ENCODE peak calls at places on chromosomes 13 and 19, in six cellular contexts. N is HepG2, J is A549, Z is GM12878, A is NB4, V is K562. D is an unnamed sample.

GRCh38 chr19:49161987-49162386 is 4.4 kb downstream of the TRPM4 start:
- DNase-seq in A (no peak), Z (no peak), J (no peak), V (peak; percentile 52), N (no peak), D (peak; percentile 77)

GRCh38 chr19:18418725-18419194 is 438 bp upstream of the SSBP4 start:
- DNase-seq in J (no peak), V (peak; percentile 76), Z (no peak), A (peak; percentile 45), N (no peak), D (no peak)

GRCh38 chr19:20247016-20247683 is 80.1 kb downstream of the ZNF486 start:
- DNase-seq in N (no peak), A (peak; percentile 48), V (no peak), J (no peak), Z (no peak), D (no peak)

GRCh38 chr19:31656507-31656906 is 307.3 kb upstream of the TSHZ3 start:
- DNase-seq in Z (no peak), J (no peak), A (no peak), V (no peak), N (no peak), D (no peak)

GRCh38 chr19:35015576-35016351 is 14.5 kb upstream of the SCN1B start:
- DNase-seq in J (no peak), V (no peak), N (no peak), Z (no peak), A (no peak), D (no peak)

GRCh38 chr13:113770441-113770840 is 11.4 kb downstream of the TMEM255B start:
- DNase-seq in Z (no peak), V (no peak), A (no peak), J (no peak), N (no peak), D (no peak)

GRCh38 chr13:111279253-111279652 is 41.2 kb upstream of the TEX29 start:
- DNase-seq in V (no peak), J (no peak), Z (no peak), A (no peak), N (no peak), D (no peak)

GRCh38 chr13:37382156-37382555 is 216.4 kb downstream of the POSTN start:
- DNase-seq in N (no peak), A (no peak), J (no peak), Z (no peak), V (no peak), D (no peak)

GRCh38 chr13:33347866-33348265 is 62.3 kb upstream of the STARD13 start:
- DNase-seq in N (no peak), V (no peak), Z (no peak), J (no peak), A (no peak), D (no peak)

GRCh38 chr13:20193924-20194631 is 1.3 kb upstream of the GJB2 start:
- DNase-seq in A (no peak), N (no peak), V (no peak), Z (no peak), J (no peak), D (no peak)

GRCh38 chr19:12783849-12784393 is 7.4 kb upstream of the JUNB start:
- DNase-seq in N (peak; percentile 45), V (peak; percentile 68), J (peak; percentile 87), Z (no peak), A (peak; percentile 23), D (no peak)

GRCh38 chr19:55075366-55075998 is at the start of gene EPS8L1:
- DNase-seq in J (no peak), N (no peak), V (no peak), A (peak; percentile 77), Z (no peak), D (no peak)

GRCh38 chr13:31365630-31366029 is 165.9 kb downstream of the B3GLCT start:
- DNase-seq in Z (no peak), A (no peak), V (no peak), N (no peak), J (no peak), D (no peak)

GRCh38 chr13:113129480-113129879 is 6.9 kb downstream of the F10 start:
- DNase-seq in J (no peak), N (no peak), A (no peak), V (no peak), Z (no peak), D (no peak)

GRCh38 chr19:12800873-12801465 is 631 bp downstream of the PRDX2 start:
- DNase-seq in A (peak; percentile 38), J (no peak), N (peak; percentile 27), Z (no peak), V (peak; percentile 56), D (no peak)

GRCh38 chr19:30638889-30639288 is 266.7 kb downstream of the ZNF536 start:
- DNase-seq in Z (no peak), A (no peak), V (no peak), J (no peak), N (no peak), D (no peak)

GRCh38 chr19:38251564-38252051 is 4.6 kb downstream of the PPP1R14A start:
- DNase-seq in V (no peak), J (no peak), A (no peak), N (no peak), Z (no peak), D (peak; percentile 28)

DNA sequence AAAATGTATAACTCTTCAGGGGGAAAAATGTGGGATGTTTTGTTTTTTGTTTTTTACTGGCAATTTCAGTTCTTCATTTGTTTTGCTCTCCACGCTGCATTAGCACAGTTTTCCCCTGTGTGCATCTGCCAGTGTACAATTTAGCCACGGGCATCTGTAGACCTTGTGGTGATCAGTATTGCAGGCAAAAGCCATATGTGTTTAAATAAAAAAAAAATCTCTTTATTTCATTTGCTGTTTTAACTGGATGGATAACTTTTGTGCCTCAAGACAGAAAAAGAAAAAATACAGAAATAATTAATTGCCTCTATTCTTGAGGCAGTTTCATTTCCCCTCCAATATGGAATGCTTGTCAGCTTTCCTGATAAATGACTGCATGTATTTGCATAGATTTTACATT is 7.9 kb upstream of the MAB21L1 start:
- DNase-seq in J (no peak), A (no peak), Z (no peak), N (no peak), V (no peak), D (no peak)
- H3K4me3 ChIP-seq in J (no peak overlapping the region), A (no peak overlapping the region), Z (no peak overlapping the region), N (no peak overlapping the region), V (no peak overlapping the region), D (no peak overlapping the region)

GRCh38 chr13:51534075-51534817 is 50.0 kb upstream of the WDFY2 start:
- DNase-seq in V (no peak), J (no peak), N (no peak), Z (no peak), A (peak; percentile 94), D (no peak)
- TF ChIP-seq MYC in V (no peak), J (no peak), N (no peak), Z (no peak), A (peak; percentile 70), D (no peak)

DNA sequence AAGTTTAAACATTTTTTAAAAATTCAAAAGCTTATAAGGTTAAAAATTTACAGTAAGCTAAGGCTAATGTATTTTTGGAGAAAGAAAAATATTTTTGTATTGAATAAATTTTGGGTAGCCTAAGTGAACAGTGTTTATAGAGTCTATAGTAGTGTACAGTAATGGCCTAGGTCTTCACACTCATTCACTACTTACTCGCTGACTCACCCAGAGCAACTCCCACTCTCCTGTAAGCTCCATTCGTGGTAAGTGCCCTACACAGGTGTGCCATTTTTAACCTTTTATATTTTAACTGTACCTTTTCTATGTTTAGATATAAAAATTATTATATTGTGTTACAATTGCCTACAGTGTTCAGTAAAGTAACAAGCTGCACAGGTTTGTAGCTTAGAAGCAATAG is 96.6 kb upstream of the FREM2 start:
- DNase-seq in A (no peak), V (no peak), N (no peak), Z (no peak), J (no peak), D (no peak)
- H3K4me3 ChIP-seq in A (no peak overlapping the region), V (no peak overlapping the region), N (no peak overlapping the region), Z (no peak overlapping the region), J (no peak overlapping the region), D (no peak overlapping the region)

GRCh38 chr13:68030152-68030809 is 800.1 kb upstream of the PCDH9 start:
- DNase-seq in N (no peak), J (no peak), A (no peak), V (no peak), Z (peak; percentile 3), D (no peak)
- TF ChIP-seq MYC in N (no peak), J (no peak), A (no peak), V (no peak), Z (no peak), D (no peak)

GRCh38 chr19:51417807-51418152 is 338 bp upstream of the SIGLEC10 start:
- DNase-seq in V (no peak), Z (no peak), J (no peak), A (no peak), N (no peak), D (no peak)
- H3K4me3 ChIP-seq in V (no peak overlapping the region), Z (peak overlapping the region; percentile 49), J (no peak overlapping the region), A (peak overlapping the region; percentile 32), N (no peak overlapping the region), D (no peak overlapping the region)

GRCh38 chr13:107680115-107680514 is 535.2 kb downstream of the LIG4 start:
- DNase-seq in J (no peak), V (no peak), A (no peak), N (no peak), Z (no peak), D (peak; percentile 4)
- TF ChIP-seq MYC in J (no peak), V (no peak), A (no peak), N (no peak), Z (no peak), D (no peak)

D was measured in endothelial cell of umbilical vein.